ENCODE peak calls at places on chromosome 16, in seven cellular contexts. X is dorsolateral prefrontal cortex, V is transverse colon, D is body of pancreas, K is Panc1, I is fibroblast of pulmonary artery, T is colonic mucosa. R is an unnamed sample.

GRCh38 chr16:67411339-67411738 is 4.9 kb downstream of the ZDHHC1 start:
- DNase-seq in X (no peak), V (no peak), D (no peak), K (no peak), I (no peak), T (no peak), R (no peak)

GRCh38 chr16:81808933-81809480 is 29.9 kb downstream of the PLCG2 start:
- DNase-seq in X (no peak), V (peak; percentile 70), D (no peak), K (no peak), I (no peak), T (no peak), R (no peak)

GRCh38 chr16:9048302-9048700 is 43.1 kb upstream of the HAPSTR1 start:
- DNase-seq in X (no peak), V (no peak), D (peak; percentile 13), K (no peak), I (peak; percentile 52), T (no peak), R (no peak)

GRCh38 chr16:88303890-88304819 is 78.6 kb upstream of the ZNF469 start:
- DNase-seq in X (no peak), V (no peak), D (peak; percentile 47), K (no peak), I (peak; percentile 94), T (no peak), R (peak; percentile 99)

GRCh38 chr16:64362193-64362592 is 759.7 kb downstream of the CDH11 start:
- DNase-seq in X (no peak), V (no peak), D (no peak), K (no peak), I (peak; percentile 12), T (no peak), R (peak; percentile 26)

GRCh38 chr16:77445321-77445720 is 10.5 kb upstream of the ADAMTS18 start:
- DNase-seq in X (no peak), V (no peak), D (no peak), K (no peak), I (no peak), T (no peak), R (no peak)

GRCh38 chr16:19432429-19432828 is 14.7 kb downstream of the TMC5 start:
- DNase-seq in X (no peak), V (peak; percentile 39), D (peak; percentile 86), K (no peak), I (peak; percentile 1), T (peak; percentile 76), R (no peak)

GRCh38 chr16:73048292-73049050 is 543 bp upstream of the ZFHX3 start:
- DNase-seq in X (no peak), V (peak; percentile 67), D (peak; percentile 46), K (no peak), I (peak; percentile 22), T (no peak), R (peak; percentile 60)

GRCh38 chr16:81480856-81481821 is 36.5 kb downstream of the CMIP start:
- DNase-seq in X (no peak), V (peak; percentile 72), D (peak; percentile 82), K (no peak), I (peak; percentile 27), T (peak; percentile 47), R (peak; percentile 50)

GRCh38 chr16:89122322-89122831 is 28.7 kb downstream of the ACSF3 start:
- DNase-seq in X (no peak), V (peak; percentile 86), D (no peak), K (no peak), I (no peak), T (peak; percentile 84), R (no peak)

GRCh38 chr16:4602330-4602729 is 12.4 kb downstream of the UBALD1 start:
- DNase-seq in X (no peak), V (no peak), D (no peak), K (no peak), I (no peak), T (no peak), R (no peak)

GRCh38 chr16:81710596-81710995 is 68.5 kb upstream of the PLCG2 start:
- DNase-seq in X (no peak), V (no peak), D (no peak), K (no peak), I (no peak), T (no peak), R (no peak)

GRCh38 chr16:8622315-8622656 is 788 bp downstream of the METTL22 start:
- DNase-seq in X (no peak), V (no peak), D (no peak), K (no peak), I (no peak), T (no peak), R (no peak)

GRCh38 chr16:57473176-57473840 is 10.8 kb downstream of the POLR2C start:
- DNase-seq in X (no peak), V (no peak), D (no peak), K (no peak), I (no peak), T (no peak), R (no peak)

GRCh38 chr16:86952769-86953168 is 364.4 kb downstream of the C16orf95 start:
- DNase-seq in X (no peak), V (no peak), D (no peak), K (no peak), I (no peak), T (no peak), R (no peak)

GRCh38 chr16:35149550-35149949 is 1690.1 kb downstream of the TP53TG3F start:
- DNase-seq in X (no peak), V (no peak), D (no peak), K (no peak), I (no peak), T (no peak), R (no peak)

GRCh38 chr16:68760671-68761275 is 23.7 kb downstream of the CDH1 start:
- DNase-seq in X (peak; percentile 67), V (peak; percentile 41), D (peak; percentile 69), K (no peak), I (peak; percentile 18), T (no peak), R (no peak)

GRCh38 chr16:13982446-13982845 is 62.5 kb downstream of the ERCC4 start:
- DNase-seq in X (no peak), V (no peak), D (no peak), K (no peak), I (peak; percentile 17), T (no peak), R (peak; percentile 45)

GRCh38 chr16:57133101-57133500 is 40.7 kb downstream of the CPNE2 start:
- DNase-seq in X (no peak), V (no peak), D (no peak), K (no peak), I (no peak), T (no peak), R (no peak)

GRCh38 chr16:28310796-28311195 is 18.5 kb downstream of the SBK1 start:
- DNase-seq in X (no peak), V (no peak), D (no peak), K (no peak), I (no peak), T (no peak), R (no peak)

GRCh38 chr16:28308794-28309535 is 16.6 kb downstream of the SBK1 start:
- DNase-seq in X (no peak), V (no peak), D (no peak), K (no peak), I (no peak), T (no peak), R (no peak)

GRCh38 chr16:28307936-28308335 is 15.6 kb downstream of the SBK1 start:
- DNase-seq in X (no peak), V (no peak), D (no peak), K (no peak), I (no peak), T (no peak), R (no peak)

GRCh38 chr16:28311413-28311812 is 19.1 kb downstream of the SBK1 start:
- DNase-seq in X (no peak), V (no peak), D (no peak), K (no peak), I (no peak), T (no peak), R (no peak)

GRCh38 chr16:28309811-28310311 is 17.5 kb downstream of the SBK1 start:
- DNase-seq in X (no peak), V (peak; percentile 20), D (peak; percentile 32), K (no peak), I (no peak), T (no peak), R (no peak)
- H3K4me3 ChIP-seq in X (no peak overlapping the region), V (no peak overlapping the region), D (no peak overlapping the region), K (no peak overlapping the region), I (no peak overlapping the region), T (no peak overlapping the region), R (no peak overlapping the region)

GRCh38 chr16:30874821-30875717 is 18.8 kb downstream of the BCL7C start:
- DNase-seq in X (peak; percentile 94), V (peak; percentile 93), D (peak; percentile 91), K (peak; percentile 61), I (peak; percentile 92), T (peak; percentile 93), R (peak; percentile 88)
- TF ChIP-seq CTCF in X (no peak), V (no peak), D (no peak), K (no peak), I (no peak), T (no peak), R (no peak)

GRCh38 chr16:84465154-84465553 is 39.3 kb downstream of the MEAK7 start:
- DNase-seq in X (peak; percentile 24), V (no peak), D (no peak), K (no peak), I (no peak), T (no peak), R (no peak)

GRCh38 chr16:84462296-84463210 is 41.9 kb downstream of the MEAK7 start:
- DNase-seq in X (peak; percentile 20), V (no peak), D (no peak), K (no peak), I (no peak), T (no peak), R (no peak)

GRCh38 chr16:84461504-84462295 is 42.8 kb downstream of the MEAK7 start:
- DNase-seq in X (peak; percentile 36), V (no peak), D (no peak), K (no peak), I (no peak), T (no peak), R (no peak)

GRCh38 chr16:84463221-84463620 is 41.2 kb downstream of the MEAK7 start:
- DNase-seq in X (peak; percentile 24), V (no peak), D (no peak), K (no peak), I (no peak), T (no peak), R (no peak)

DNA sequence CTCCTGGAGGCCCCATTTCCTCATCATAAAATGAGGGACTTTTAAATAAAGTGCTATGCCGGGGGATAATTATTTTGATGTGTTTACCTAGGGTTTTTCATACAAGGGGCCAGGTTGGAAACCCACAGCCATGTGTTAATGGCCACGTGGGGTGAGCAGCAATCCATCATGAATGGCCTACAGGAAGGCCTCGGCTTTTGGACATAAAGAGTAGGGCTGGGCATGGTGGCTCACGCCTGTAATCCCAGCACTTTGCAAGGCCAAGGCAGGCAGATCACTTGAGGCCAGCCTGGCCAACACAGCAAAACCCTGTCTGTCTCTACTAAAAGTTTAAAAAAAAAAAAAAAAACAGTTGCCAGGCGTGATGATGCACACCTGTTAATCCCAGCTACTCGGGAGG is 40.3 kb downstream of the MEAK7 start:
- DNase-seq in X (peak; percentile 13), V (no peak), D (no peak), K (no peak), I (no peak), T (no peak), R (no peak)
- H3K4me3 ChIP-seq in X (no peak overlapping the region), V (no peak overlapping the region), D (no peak overlapping the region), K (no peak overlapping the region), I (no peak overlapping the region), T (no peak overlapping the region), R (no peak overlapping the region)

DNA sequence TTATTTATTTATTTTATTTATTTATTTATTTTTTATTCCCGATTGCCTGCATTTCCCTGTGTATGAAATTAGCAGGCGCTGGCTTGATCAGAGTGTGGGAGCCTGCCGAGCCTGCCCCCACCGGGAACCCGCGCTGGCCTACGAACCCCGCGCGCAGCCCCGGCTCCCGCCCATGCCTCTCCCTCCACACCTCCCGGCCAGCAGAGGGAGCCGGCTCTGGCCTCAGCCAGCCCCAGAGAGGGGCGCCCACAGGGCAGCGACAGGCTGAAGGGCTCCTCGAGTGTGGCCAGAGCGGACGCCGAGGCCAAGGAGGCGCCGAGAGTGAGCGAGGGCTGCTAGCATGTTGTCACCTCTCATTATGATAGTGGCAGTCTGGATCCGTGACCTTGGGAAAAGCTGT is 13.0 kb upstream of the RBL2 start:
- DNase-seq in X (no peak), V (no peak), D (no peak), K (no peak), I (no peak), T (no peak), R (no peak)
- TF ChIP-seq CTCF in X (no peak), V (no peak), D (no peak), K (no peak), I (no peak), T (no peak), R (no peak)

R was measured in AG10803.